ENCODE peak calls at places on chromosomes 1 and 21, in nine cellular contexts. K is mesothelial cell of epicardium, O is OCI-LY7, H is psoas muscle, D is uterus, Z is thoracic aorta, Y is right lobe of liver, F is NB4, U is heart left ventricle. R is an unnamed sample.

GRCh38 chr1:241789061-241789460 is 58.9 kb upstream of the EXO1 start:
- DNase-seq in F (no peak), U (no peak), H (no peak), O (no peak), K (no peak), Z (no peak), D (no peak), Y (no peak), R (no peak)

GRCh38 chr1:195939844-195940243 is 668.4 kb downstream of the KCNT2 start:
- DNase-seq in K (no peak), F (no peak), D (no peak), U (no peak), H (no peak), O (no peak), Z (no peak), Y (no peak), R (no peak)

GRCh38 chr21:46402421-46402820 is 56.3 kb upstream of the DIP2A start:
- DNase-seq in H (peak; percentile 6), U (no peak), K (no peak), F (no peak), Y (peak; percentile 31), Z (no peak), D (no peak), O (no peak), R (no peak)

GRCh38 chr1:205600085-205600484 is 31.7 kb downstream of the ELK4 start:
- DNase-seq in U (no peak), D (no peak), K (no peak), Y (no peak), H (no peak), Z (no peak), O (no peak), F (no peak), R (peak; percentile 40)

GRCh38 chr1:5953386-5953785 is 38.8 kb downstream of the NPHP4 start:
- DNase-seq in Y (no peak), O (no peak), K (peak; percentile 3), F (no peak), U (no peak), Z (no peak), D (no peak), H (no peak), R (peak; percentile 82)

GRCh38 chr1:161954466-161954865 is 69.2 kb downstream of the OLFML2B start:
- DNase-seq in Z (no peak), Y (no peak), F (no peak), O (no peak), D (no peak), U (no peak), K (no peak), H (no peak), R (no peak)

GRCh38 chr1:63693956-63694607 is 79.7 kb upstream of the ROR1 start:
- DNase-seq in O (no peak), F (peak; percentile 18), U (no peak), Z (no peak), Y (no peak), K (no peak), H (no peak), D (no peak), R (no peak)

GRCh38 chr1:202561726-202562442 is 148.4 kb downstream of the SYT2 start:
- DNase-seq in Z (no peak), Y (no peak), D (no peak), H (no peak), U (no peak), F (no peak), K (no peak), O (no peak), R (no peak)

GRCh38 chr1:181676269-181676668 is 193.0 kb downstream of the CACNA1E start:
- DNase-seq in D (no peak), Y (no peak), K (no peak), Z (no peak), O (peak; percentile 29), H (no peak), U (no peak), F (peak; percentile 57), R (no peak)

GRCh38 chr1:27660300-27660837 is 11.6 kb downstream of the IFI6 start:
- DNase-seq in K (no peak), H (no peak), U (no peak), Z (no peak), F (no peak), Y (no peak), D (no peak), O (no peak), R (no peak)

GRCh38 chr1:213268221-213268620 is 217.2 kb downstream of the RPS6KC1 start:
- DNase-seq in U (no peak), Y (no peak), F (no peak), K (no peak), H (no peak), D (no peak), O (no peak), Z (no peak), R (no peak)

GRCh38 chr1:145962157-145963102 is 1.9 kb downstream of the ANKRD34A start:
- DNase-seq in K (no peak), F (no peak), Y (no peak), H (peak; percentile 69), Z (no peak), U (peak; percentile 66), D (peak; percentile 66), O (no peak), R (no peak)

GRCh38 chr1:33428661-33429060 is 2.2 kb downstream of the PHC2 start:
- DNase-seq in Z (no peak), O (no peak), F (no peak), D (no peak), H (no peak), U (no peak), Y (no peak), K (no peak), R (no peak)

GRCh38 chr1:33429846-33430750 is 797 bp downstream of the PHC2 start:
- DNase-seq in H (peak; percentile 37), Y (peak; percentile 57), D (peak; percentile 48), Z (no peak), O (no peak), U (peak; percentile 40), F (peak; percentile 41), K (peak; percentile 33), R (peak; percentile 86)

GRCh38 chr1:33429332-33429731 is 1.6 kb downstream of the PHC2 start:
- DNase-seq in O (no peak), K (no peak), D (no peak), H (no peak), U (no peak), Y (no peak), Z (no peak), F (no peak), R (no peak)

GRCh38 chr1:33433509-33434362 is 2.8 kb upstream of the PHC2 start:
- DNase-seq in Y (no peak), Z (peak; percentile 20), F (peak; percentile 98), U (peak; percentile 32), K (no peak), O (no peak), D (peak; percentile 97), H (peak; percentile 48), R (no peak)

DNA sequence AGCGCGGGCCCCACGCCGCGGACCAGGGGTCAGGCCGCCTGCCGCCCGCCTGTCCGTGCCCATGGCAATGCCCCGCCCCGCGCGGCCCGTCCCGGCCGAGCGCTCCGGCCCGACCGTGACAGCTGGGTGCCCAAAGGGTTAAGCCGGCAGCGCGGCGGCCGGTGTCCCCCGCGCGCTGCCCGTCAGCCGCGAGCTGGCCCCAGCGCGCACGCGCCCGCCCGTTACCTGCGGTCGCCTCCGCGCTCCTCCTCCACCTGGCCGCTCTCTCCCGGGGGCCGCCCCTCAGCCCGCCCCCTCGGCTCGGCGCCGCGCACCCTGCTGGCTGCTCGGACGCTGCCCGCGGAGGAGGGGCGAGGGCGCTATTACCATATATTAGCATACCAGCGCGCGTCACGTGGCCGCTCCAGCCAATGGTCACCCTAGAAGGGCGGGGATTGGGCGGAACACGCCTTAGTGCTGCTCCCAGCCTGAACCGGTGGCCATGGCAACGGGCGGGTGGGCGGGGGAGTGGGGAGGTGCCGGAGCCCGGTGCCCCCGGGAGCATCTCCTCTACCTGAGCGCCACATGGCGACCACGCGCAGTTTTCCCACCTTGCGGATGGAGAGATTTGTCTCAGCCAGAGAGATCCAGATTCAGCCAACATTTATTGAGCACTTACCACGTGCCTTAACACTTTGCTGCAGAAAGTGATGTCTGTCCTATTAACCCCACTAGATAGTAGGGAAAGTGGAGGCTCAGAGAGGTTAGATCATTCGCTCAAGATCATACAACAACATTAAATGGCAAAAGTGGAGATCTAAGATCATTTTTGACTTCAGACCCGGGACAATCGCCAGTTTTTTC is at the start of gene PHC2:
- DNase-seq in Z (peak; percentile 98), H (peak; percentile 97), D (peak; percentile 97), Y (peak; percentile 99), K (peak; percentile 97), U (peak; percentile 97), F (peak; percentile 96), O (peak; percentile 93), R (peak; percentile 98)
- TF ChIP-seq CTCF in Z (no peak), H (peak; percentile 30), D (peak; percentile 45), Y (peak; percentile 38), K (peak; percentile 16), U (peak; percentile 24), F (no peak), O (peak; percentile 1), R (peak; percentile 49)

DNA sequence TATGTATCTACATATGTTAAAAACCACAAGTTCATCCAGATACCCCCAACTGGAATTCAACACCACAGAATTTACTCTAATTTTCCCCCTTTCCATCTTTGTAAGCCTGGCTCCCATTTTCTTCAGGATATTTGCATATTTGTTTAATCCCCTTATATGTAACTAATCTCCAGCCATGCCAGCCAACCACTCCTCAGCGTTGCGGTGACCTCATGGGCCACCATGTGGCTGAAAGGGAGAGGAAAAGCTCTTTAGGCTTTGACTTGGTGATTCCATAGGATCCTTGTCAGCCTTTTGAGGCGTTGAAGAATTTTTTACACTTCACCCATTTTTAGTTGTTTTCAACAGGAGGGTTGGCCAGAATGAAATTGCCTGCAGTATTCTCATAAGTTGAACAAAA is 10.0 kb downstream of the CLDN19 start:
- DNase-seq in Y (no peak), D (no peak), Z (no peak), K (no peak), U (no peak), H (no peak), F (no peak), O (no peak), R (peak; percentile 23)
- TF ChIP-seq CTCF in Y (no peak), D (no peak), Z (no peak), K (no peak), U (no peak), H (no peak), F (no peak), O (no peak), R (no peak)

GRCh38 chr1:19648689-19649088 is 4.6 kb downstream of the NBL1 start:
- DNase-seq in H (peak; percentile 31), O (no peak), K (no peak), D (peak; percentile 58), U (no peak), Z (no peak), F (no peak), Y (no peak), R (no peak)
- TF ChIP-seq CTCF in H (no peak), O (peak; percentile 25), K (no peak), D (peak; percentile 25), U (peak; percentile 28), Z (no peak), F (no peak), Y (peak; percentile 6), R (peak; percentile 43)

DNA sequence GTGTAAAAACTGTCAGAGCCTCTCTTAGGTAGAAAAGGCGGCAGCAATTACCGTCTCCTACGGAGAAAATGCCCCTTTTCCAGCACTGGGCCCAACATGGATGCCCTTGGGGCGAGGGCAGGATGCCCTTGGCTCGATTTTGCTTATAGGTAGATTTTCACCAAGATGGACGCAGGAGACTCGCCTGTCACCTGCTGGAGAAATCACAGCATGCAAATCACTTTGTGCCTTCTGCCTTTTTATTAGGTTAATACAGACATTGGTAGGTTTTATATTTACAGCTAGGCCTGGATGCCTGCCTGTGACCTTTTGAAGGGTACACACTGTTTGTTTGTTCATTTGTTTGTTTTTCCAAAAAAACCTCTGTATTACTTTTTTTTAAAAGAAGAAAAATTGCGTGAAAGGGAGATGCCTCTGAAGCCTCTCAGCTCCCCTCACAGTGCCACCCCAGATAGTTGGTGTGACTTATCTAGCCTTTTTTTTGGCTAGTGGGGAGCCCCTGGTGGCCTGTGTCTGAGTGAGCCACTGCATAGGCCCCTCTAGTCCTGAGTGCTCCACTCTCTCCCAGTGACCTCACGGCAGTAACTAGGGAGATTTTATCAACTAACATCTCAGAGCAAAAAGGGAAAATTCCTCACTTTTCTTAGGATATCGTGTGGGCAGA is 2.5 kb downstream of the ATP1B1 start:
- DNase-seq in H (no peak), Z (no peak), Y (peak; percentile 75), F (peak; percentile 52), K (no peak), U (peak; percentile 32), D (no peak), O (peak; percentile 77), R (no peak)
- TF ChIP-seq CTCF in H (peak; percentile 33), Z (no peak), Y (peak; percentile 32), F (peak; percentile 17), K (no peak), U (no peak), D (no peak), O (peak; percentile 79), R (peak; percentile 24)